ENCODE peak calls at places on chromosomes 5 and 9, in seven cellular contexts. One of them, this sample, is unnamed.

GRCh38 chr9:70441622-70442021 is 27.2 kb upstream of the KLF9 start:
- DNase-seq in GM23248: no peak
- DNase-seq in NCI-H1694: no peak
- DNase-seq in SW 1271: no peak
- DNase-seq in endothelial cell: no peak
- DNase-seq in left colon: no peak
- DNase-seq in T-helper 17 cell: no peak
- DNase-seq in this sample: no peak

GRCh38 chr9:125700791-125701190 is 6.2 kb downstream of the MAPKAP1 start:
- DNase-seq in GM23248: peak; percentile 68
- DNase-seq in endothelial cell: no peak
- DNase-seq in SW 1271: no peak
- DNase-seq in T-helper 17 cell: no peak
- DNase-seq in NCI-H1694: no peak
- DNase-seq in left colon: no peak
- DNase-seq in this sample: no peak

GRCh38 chr5:121285861-121286527 is 565.7 kb upstream of the FTMT start:
- DNase-seq in NCI-H1694: no peak
- DNase-seq in T-helper 17 cell: no peak
- DNase-seq in left colon: no peak
- DNase-seq in SW 1271: no peak
- DNase-seq in endothelial cell: no peak
- DNase-seq in GM23248: peak; percentile 42
- DNase-seq in this sample: no peak

GRCh38 chr9:21810388-21810787 is 8.0 kb downstream of the MTAP start:
- DNase-seq in endothelial cell: no peak
- DNase-seq in NCI-H1694: no peak
- DNase-seq in SW 1271: no peak
- DNase-seq in GM23248: peak; percentile 81
- DNase-seq in left colon: no peak
- DNase-seq in T-helper 17 cell: no peak
- DNase-seq in this sample: no peak

GRCh38 chr9:20394928-20395327 is 227.4 kb downstream of the MLLT3 start:
- DNase-seq in GM23248: no peak
- DNase-seq in NCI-H1694: peak; percentile 79
- DNase-seq in endothelial cell: no peak
- DNase-seq in T-helper 17 cell: no peak
- DNase-seq in SW 1271: no peak
- DNase-seq in left colon: no peak
- DNase-seq in this sample: no peak

GRCh38 chr9:128916204-128916603 is 4.6 kb upstream of the PHYHD1 start:
- DNase-seq in T-helper 17 cell: no peak
- DNase-seq in NCI-H1694: no peak
- DNase-seq in SW 1271: no peak
- DNase-seq in left colon: no peak
- DNase-seq in GM23248: peak; percentile 74
- DNase-seq in endothelial cell: no peak
- DNase-seq in this sample: no peak

GRCh38 chr9:132794730-132795380 is 83.2 kb downstream of the AK8 start:
- DNase-seq in endothelial cell: no peak
- DNase-seq in T-helper 17 cell: no peak
- DNase-seq in NCI-H1694: no peak
- DNase-seq in GM23248: no peak
- DNase-seq in SW 1271: no peak
- DNase-seq in left colon: peak; percentile 68
- DNase-seq in this sample: no peak

GRCh38 chr9:134052941-134053340 is 14.9 kb downstream of the BRD3 start:
- DNase-seq in endothelial cell: no peak
- DNase-seq in NCI-H1694: no peak
- DNase-seq in GM23248: no peak
- DNase-seq in left colon: no peak
- DNase-seq in T-helper 17 cell: no peak
- DNase-seq in SW 1271: no peak
- DNase-seq in this sample: no peak

GRCh38 chr5:180808461-180809000 is 5.9 kb upstream of the MGAT1 start:
- DNase-seq in left colon: peak; percentile 21
- DNase-seq in GM23248: no peak
- DNase-seq in T-helper 17 cell: no peak
- DNase-seq in NCI-H1694: no peak
- DNase-seq in SW 1271: no peak
- DNase-seq in endothelial cell: no peak
- DNase-seq in this sample: no peak

This sample was measured in nephron progenitor cell.